ENCODE peak calls at places on chromosome 5, in ten cellular contexts. One of them, this sample, is unnamed.

GRCh38 chr5:125655156-125655555 is 768.1 kb upstream of the GRAMD2B start:
- DNase-seq in B cell: no peak
- DNase-seq in osteocyte: no peak
- DNase-seq in CD8-positive, alpha-beta T cell: no peak
- DNase-seq in H9: no peak
- DNase-seq in RWPE1: no peak
- DNase-seq in AG09309: no peak
- DNase-seq in left ventricle myocardium inferior: no peak
- DNase-seq in choroid plexus epithelial cell: no peak
- DNase-seq in Calu3: no peak
- DNase-seq in this sample: no peak

GRCh38 chr5:38113880-38114279 is 144.5 kb upstream of the EGFLAM start:
- DNase-seq in B cell: no peak
- DNase-seq in osteocyte: no peak
- DNase-seq in CD8-positive, alpha-beta T cell: no peak
- DNase-seq in H9: no peak
- DNase-seq in RWPE1: no peak
- DNase-seq in AG09309: no peak
- DNase-seq in left ventricle myocardium inferior: no peak
- DNase-seq in choroid plexus epithelial cell: no peak
- DNase-seq in Calu3: no peak
- DNase-seq in this sample: no peak

GRCh38 chr5:154858972-154859950 is 834 bp downstream of the CNOT8 start:
- DNase-seq in B cell: peak
- DNase-seq in osteocyte: no peak
- DNase-seq in CD8-positive, alpha-beta T cell: no peak
- DNase-seq in H9: no peak
- DNase-seq in RWPE1: no peak
- DNase-seq in AG09309: no peak
- DNase-seq in left ventricle myocardium inferior: no peak
- DNase-seq in choroid plexus epithelial cell: peak
- DNase-seq in Calu3: no peak
- DNase-seq in this sample: no peak

GRCh38 chr5:53397845-53398244 is 82.6 kb upstream of the FST start:
- DNase-seq in B cell: no peak
- DNase-seq in osteocyte: no peak
- DNase-seq in CD8-positive, alpha-beta T cell: no peak
- DNase-seq in H9: no peak
- DNase-seq in RWPE1: no peak
- DNase-seq in AG09309: peak
- DNase-seq in left ventricle myocardium inferior: peak
- DNase-seq in choroid plexus epithelial cell: peak
- DNase-seq in Calu3: peak
- DNase-seq in this sample: no peak

GRCh38 chr5:57450991-57451876 is 31.4 kb downstream of the ACTBL2 start:
- DNase-seq in B cell: no peak
- DNase-seq in osteocyte: no peak
- DNase-seq in CD8-positive, alpha-beta T cell: no peak
- DNase-seq in H9: no peak
- DNase-seq in RWPE1: no peak
- DNase-seq in AG09309: peak
- DNase-seq in left ventricle myocardium inferior: no peak
- DNase-seq in choroid plexus epithelial cell: peak
- DNase-seq in Calu3: no peak
- DNase-seq in this sample: no peak

GRCh38 chr5:68432682-68433081 is 217.1 kb downstream of the PIK3R1 start:
- DNase-seq in B cell: no peak
- DNase-seq in osteocyte: no peak
- DNase-seq in CD8-positive, alpha-beta T cell: no peak
- DNase-seq in H9: no peak
- DNase-seq in RWPE1: no peak
- DNase-seq in AG09309: no peak
- DNase-seq in left ventricle myocardium inferior: no peak
- DNase-seq in choroid plexus epithelial cell: no peak
- DNase-seq in Calu3: peak
- DNase-seq in this sample: no peak

GRCh38 chr5:43042626-43043399 is 2.7 kb upstream of the ANXA2R start:
- DNase-seq in B cell: no peak
- DNase-seq in osteocyte: no peak
- DNase-seq in CD8-positive, alpha-beta T cell: peak
- DNase-seq in H9: peak
- DNase-seq in RWPE1: no peak
- DNase-seq in AG09309: no peak
- DNase-seq in left ventricle myocardium inferior: peak
- DNase-seq in choroid plexus epithelial cell: peak
- DNase-seq in Calu3: peak
- DNase-seq in this sample: peak

GRCh38 chr5:38403407-38403806 is 145.0 kb downstream of the EGFLAM start:
- DNase-seq in B cell: no peak
- DNase-seq in osteocyte: no peak
- DNase-seq in CD8-positive, alpha-beta T cell: no peak
- DNase-seq in H9: no peak
- DNase-seq in RWPE1: no peak
- DNase-seq in AG09309: no peak
- DNase-seq in left ventricle myocardium inferior: no peak
- DNase-seq in choroid plexus epithelial cell: peak
- DNase-seq in Calu3: no peak
- DNase-seq in this sample: no peak

GRCh38 chr5:19369561-19369960 is 618.4 kb downstream of the CDH18 start:
- DNase-seq in B cell: no peak
- DNase-seq in osteocyte: no peak
- DNase-seq in CD8-positive, alpha-beta T cell: no peak
- DNase-seq in H9: no peak
- DNase-seq in RWPE1: no peak
- DNase-seq in AG09309: no peak
- DNase-seq in left ventricle myocardium inferior: no peak
- DNase-seq in choroid plexus epithelial cell: no peak
- DNase-seq in Calu3: no peak
- DNase-seq in this sample: no peak

GRCh38 chr5:128403350-128403749 is 134.7 kb downstream of the FBN2 start:
- DNase-seq in B cell: no peak
- DNase-seq in osteocyte: no peak
- DNase-seq in CD8-positive, alpha-beta T cell: no peak
- DNase-seq in H9: no peak
- DNase-seq in RWPE1: no peak
- DNase-seq in AG09309: no peak
- DNase-seq in left ventricle myocardium inferior: no peak
- DNase-seq in choroid plexus epithelial cell: no peak
- DNase-seq in Calu3: no peak
- DNase-seq in this sample: no peak

GRCh38 chr5:43042176-43042625 is 2.1 kb upstream of the ANXA2R start:
- DNase-seq in B cell: peak
- DNase-seq in osteocyte: no peak
- DNase-seq in CD8-positive, alpha-beta T cell: peak
- DNase-seq in H9: peak
- DNase-seq in RWPE1: no peak
- DNase-seq in AG09309: no peak
- DNase-seq in left ventricle myocardium inferior: peak
- DNase-seq in choroid plexus epithelial cell: peak
- DNase-seq in Calu3: peak
- DNase-seq in this sample: peak

GRCh38 chr5:123806644-123807043 is 294.7 kb downstream of the CSNK1G3 start:
- DNase-seq in B cell: no peak
- DNase-seq in osteocyte: no peak
- DNase-seq in CD8-positive, alpha-beta T cell: no peak
- DNase-seq in H9: no peak
- DNase-seq in RWPE1: no peak
- DNase-seq in AG09309: no peak
- DNase-seq in left ventricle myocardium inferior: no peak
- DNase-seq in choroid plexus epithelial cell: no peak
- DNase-seq in Calu3: no peak
- DNase-seq in this sample: no peak

GRCh38 chr5:171544913-171545550 is 125.6 kb downstream of the FGF18 start:
- DNase-seq in B cell: no peak
- DNase-seq in osteocyte: no peak
- DNase-seq in CD8-positive, alpha-beta T cell: no peak
- DNase-seq in H9: no peak
- DNase-seq in RWPE1: no peak
- DNase-seq in AG09309: no peak
- DNase-seq in left ventricle myocardium inferior: no peak
- DNase-seq in choroid plexus epithelial cell: no peak
- DNase-seq in Calu3: no peak
- DNase-seq in this sample: no peak

GRCh38 chr5:169864483-169864882 is 115.8 kb downstream of the INSYN2B start:
- DNase-seq in B cell: no peak
- DNase-seq in osteocyte: no peak
- DNase-seq in CD8-positive, alpha-beta T cell: no peak
- DNase-seq in H9: no peak
- DNase-seq in RWPE1: no peak
- DNase-seq in AG09309: no peak
- DNase-seq in left ventricle myocardium inferior: no peak
- DNase-seq in choroid plexus epithelial cell: no peak
- DNase-seq in Calu3: no peak
- DNase-seq in this sample: no peak

GRCh38 chr5:40877371-40877988 is 31.8 kb upstream of the C7 start:
- DNase-seq in B cell: no peak
- DNase-seq in osteocyte: no peak
- DNase-seq in CD8-positive, alpha-beta T cell: no peak
- DNase-seq in H9: no peak
- DNase-seq in RWPE1: no peak
- DNase-seq in AG09309: no peak
- DNase-seq in left ventricle myocardium inferior: no peak
- DNase-seq in choroid plexus epithelial cell: no peak
- DNase-seq in Calu3: peak
- DNase-seq in this sample: no peak

GRCh38 chr5:4275232-4275631 is 679.6 kb downstream of the IRX1 start:
- DNase-seq in B cell: no peak
- DNase-seq in osteocyte: no peak
- DNase-seq in CD8-positive, alpha-beta T cell: no peak
- DNase-seq in H9: peak
- DNase-seq in RWPE1: no peak
- DNase-seq in AG09309: no peak
- DNase-seq in left ventricle myocardium inferior: no peak
- DNase-seq in choroid plexus epithelial cell: no peak
- DNase-seq in Calu3: no peak
- DNase-seq in this sample: no peak

GRCh38 chr5:131302506-131302905 is 38.7 kb downstream of the CDC42SE2 start:
- DNase-seq in B cell: no peak
- DNase-seq in osteocyte: no peak
- DNase-seq in CD8-positive, alpha-beta T cell: no peak
- DNase-seq in H9: no peak
- DNase-seq in RWPE1: peak
- DNase-seq in AG09309: no peak
- DNase-seq in left ventricle myocardium inferior: no peak
- DNase-seq in choroid plexus epithelial cell: no peak
- DNase-seq in Calu3: no peak
- DNase-seq in this sample: no peak
- TF ChIP-seq CTCF in B cell: no peak
- TF ChIP-seq CTCF in osteocyte: no peak
- TF ChIP-seq CTCF in CD8-positive, alpha-beta T cell: no peak
- TF ChIP-seq CTCF in H9: no peak
- TF ChIP-seq CTCF in RWPE1: no peak
- TF ChIP-seq CTCF in AG09309: no peak
- TF ChIP-seq CTCF in left ventricle myocardium inferior: no peak
- TF ChIP-seq CTCF in choroid plexus epithelial cell: no peak
- TF ChIP-seq CTCF in Calu3: no peak
- TF ChIP-seq CTCF in this sample: no peak

DNA sequence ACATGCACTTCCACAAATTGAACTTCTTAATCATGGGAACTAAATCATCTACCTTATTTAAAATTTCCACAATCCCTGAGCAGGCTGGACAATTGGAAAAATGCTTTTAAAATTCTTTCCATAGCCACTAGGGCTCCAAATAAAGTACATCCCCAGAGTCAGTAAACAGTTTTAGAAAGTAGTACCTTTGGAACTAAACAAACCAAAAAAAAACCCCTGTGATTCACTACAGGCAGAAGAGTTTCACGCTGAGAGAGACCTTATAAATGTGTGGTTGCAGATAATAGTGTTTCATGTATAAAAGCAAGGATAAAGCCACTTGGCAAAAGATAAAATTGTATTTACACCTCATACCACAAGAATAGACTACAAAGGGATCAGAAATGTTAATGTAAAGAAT is 11.8 kb upstream of the HMGCR start:
- DNase-seq in B cell: no peak
- DNase-seq in osteocyte: no peak
- DNase-seq in CD8-positive, alpha-beta T cell: no peak
- DNase-seq in H9: no peak
- DNase-seq in RWPE1: no peak
- DNase-seq in AG09309: no peak
- DNase-seq in left ventricle myocardium inferior: no peak
- DNase-seq in choroid plexus epithelial cell: no peak
- DNase-seq in Calu3: no peak
- DNase-seq in this sample: no peak
- TF ChIP-seq CTCF in B cell: no peak
- TF ChIP-seq CTCF in osteocyte: no peak
- TF ChIP-seq CTCF in CD8-positive, alpha-beta T cell: no peak
- TF ChIP-seq CTCF in H9: no peak
- TF ChIP-seq CTCF in RWPE1: no peak
- TF ChIP-seq CTCF in AG09309: peak
- TF ChIP-seq CTCF in left ventricle myocardium inferior: no peak
- TF ChIP-seq CTCF in choroid plexus epithelial cell: no peak
- TF ChIP-seq CTCF in Calu3: no peak
- TF ChIP-seq CTCF in this sample: no peak

DNA sequence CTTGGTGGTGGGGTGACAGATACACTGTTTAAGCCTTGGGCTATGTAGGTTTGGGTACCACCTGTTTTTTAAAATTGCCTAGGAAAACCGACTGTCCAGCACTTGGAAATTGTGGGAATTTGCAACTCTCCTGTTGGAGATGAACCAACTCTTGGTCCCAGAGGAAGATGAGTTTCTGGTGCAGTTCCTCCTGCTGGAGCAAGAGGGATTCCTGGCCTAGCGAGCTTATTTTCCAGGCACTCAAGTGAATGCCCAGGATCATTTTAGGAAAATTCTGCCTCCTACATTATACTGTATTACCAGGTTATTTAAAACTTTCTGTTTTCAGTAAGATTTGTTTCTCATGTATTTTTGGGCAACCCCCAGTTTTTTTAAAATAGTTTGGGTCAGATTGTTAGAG is 33.7 kb downstream of the AP3S1 start:
- DNase-seq in B cell: no peak
- DNase-seq in osteocyte: no peak
- DNase-seq in CD8-positive, alpha-beta T cell: no peak
- DNase-seq in H9: no peak
- DNase-seq in RWPE1: no peak
- DNase-seq in AG09309: no peak
- DNase-seq in left ventricle myocardium inferior: no peak
- DNase-seq in choroid plexus epithelial cell: no peak
- DNase-seq in Calu3: no peak
- DNase-seq in this sample: no peak
- TF ChIP-seq CTCF in B cell: no peak
- TF ChIP-seq CTCF in osteocyte: no peak
- TF ChIP-seq CTCF in CD8-positive, alpha-beta T cell: no peak
- TF ChIP-seq CTCF in H9: peak
- TF ChIP-seq CTCF in RWPE1: no peak
- TF ChIP-seq CTCF in AG09309: peak
- TF ChIP-seq CTCF in left ventricle myocardium inferior: peak
- TF ChIP-seq CTCF in choroid plexus epithelial cell: peak
- TF ChIP-seq CTCF in Calu3: no peak
- TF ChIP-seq CTCF in this sample: no peak

DNA sequence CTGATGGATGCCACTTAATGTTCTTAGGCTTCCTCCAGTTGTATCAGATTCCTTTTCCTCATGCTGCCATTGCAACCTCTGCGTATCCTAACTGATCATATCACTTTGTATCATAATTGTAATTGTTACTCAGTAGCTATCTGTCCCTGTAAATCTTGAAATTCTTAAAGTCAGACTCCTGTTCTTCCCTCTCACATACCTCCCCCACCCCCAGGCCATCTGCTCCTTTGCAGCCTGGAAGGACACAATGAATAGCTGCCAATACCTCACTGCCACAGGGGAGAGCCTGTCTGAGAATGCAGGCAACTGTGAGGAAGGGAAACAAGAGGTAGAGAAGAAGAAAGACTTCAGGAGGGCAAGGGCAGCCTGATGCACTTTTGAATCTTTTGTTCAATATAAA is 228.5 kb downstream of the ENC1 start:
- DNase-seq in B cell: no peak
- DNase-seq in osteocyte: no peak
- DNase-seq in CD8-positive, alpha-beta T cell: no peak
- DNase-seq in H9: peak
- DNase-seq in RWPE1: no peak
- DNase-seq in AG09309: no peak
- DNase-seq in left ventricle myocardium inferior: no peak
- DNase-seq in choroid plexus epithelial cell: no peak
- DNase-seq in Calu3: no peak
- DNase-seq in this sample: no peak
- TF ChIP-seq CTCF in B cell: no peak
- TF ChIP-seq CTCF in osteocyte: no peak
- TF ChIP-seq CTCF in CD8-positive, alpha-beta T cell: no peak
- TF ChIP-seq CTCF in H9: no peak
- TF ChIP-seq CTCF in RWPE1: no peak
- TF ChIP-seq CTCF in AG09309: no peak
- TF ChIP-seq CTCF in left ventricle myocardium inferior: no peak
- TF ChIP-seq CTCF in choroid plexus epithelial cell: no peak
- TF ChIP-seq CTCF in Calu3: no peak
- TF ChIP-seq CTCF in this sample: no peak

This sample was measured in right atrium auricular region.